ENCODE peak calls at places on chromosomes 6 and 20, in eight cellular contexts. W, H, F, N, V, A, X and K are unnamed samples. For H3K36me3, the result is how much of the 10 kb centered on the place peaks cover.

GRCh38 chr6:130513770-130514169 is 148.0 kb downstream of the TMEM200A start:
- DNase-seq in F (peak), N (no peak), H (no peak), V (no peak), A (no peak), X (no peak), W (no peak), K (peak)

GRCh38 chr6:144314003-144314485 is 28.9 kb downstream of the UTRN start:
- DNase-seq in W (no peak), H (no peak), X (no peak), F (no peak), A (no peak), N (no peak), V (peak), K (peak)

GRCh38 chr6:2104524-2104880 is 140.9 kb downstream of the GMDS start:
- DNase-seq in H (no peak), V (no peak), W (no peak), N (no peak), X (no peak), A (no peak), F (no peak), K (no peak)

GRCh38 chr6:54291146-54291545 is 17.1 kb upstream of the TINAG start:
- DNase-seq in N (no peak), H (peak), F (peak), W (no peak), X (no peak), V (peak), A (no peak), K (peak)

GRCh38 chr20:16327606-16328005 is 245.6 kb downstream of the KIF16B start:
- DNase-seq in H (no peak), N (no peak), V (no peak), X (no peak), A (no peak), W (no peak), F (no peak), K (no peak)

GRCh38 chr6:15627829-15628228 is 35.0 kb downstream of the DTNBP1 start:
- DNase-seq in W (no peak), H (no peak), X (no peak), A (no peak), N (no peak), V (peak), F (no peak), K (peak)

GRCh38 chr6:16511048-16511660 is 250.1 kb downstream of the ATXN1 start:
- DNase-seq in W (no peak), F (peak), N (peak), A (peak), X (no peak), H (peak), V (peak), K (peak)

GRCh38 chr6:84897874-84898635 is 133.7 kb upstream of the TBX18 start:
- DNase-seq in V (peak), H (peak), X (no peak), W (no peak), N (no peak), A (no peak), F (peak), K (peak)

GRCh38 chr6:97059473-97059872 is 134.9 kb downstream of the KLHL32 start:
- DNase-seq in A (peak), F (peak), V (peak), W (no peak), N (peak), X (peak), H (peak), K (peak)

GRCh38 chr6:169746556-169746955 is 4.8 kb downstream of the DYNLT2 start:
- DNase-seq in W (no peak), X (no peak), N (no peak), F (no peak), A (no peak), V (no peak), H (no peak), K (no peak)

GRCh38 chr6:152984387-152984872 is 1.6 kb upstream of the FBXO5 start:
- DNase-seq in X (no peak), V (no peak), N (peak), F (no peak), H (peak), A (peak), W (no peak), K (no peak)

GRCh38 chr6:50936277-50936681 is 117.6 kb downstream of the TFAP2B start:
- DNase-seq in W (no peak), H (no peak), F (no peak), N (peak), A (no peak), X (no peak), V (peak), K (no peak)

GRCh38 chr6:133553652-133554051 is 312.5 kb downstream of the EYA4 start:
- DNase-seq in A (peak), W (peak), F (peak), V (peak), H (peak), X (peak), N (peak), K (peak)

GRCh38 chr6:105994522-105995402 is 91.4 kb upstream of the PRDM1 start:
- DNase-seq in W (no peak), N (peak), F (peak), A (no peak), X (peak), V (peak), H (peak), K (peak)

GRCh38 chr6:149233056-149233715 is 84.3 kb upstream of the TAB2 start:
- DNase-seq in X (peak), V (peak), H (peak), A (no peak), F (peak), N (no peak), W (no peak), K (peak)

DNA sequence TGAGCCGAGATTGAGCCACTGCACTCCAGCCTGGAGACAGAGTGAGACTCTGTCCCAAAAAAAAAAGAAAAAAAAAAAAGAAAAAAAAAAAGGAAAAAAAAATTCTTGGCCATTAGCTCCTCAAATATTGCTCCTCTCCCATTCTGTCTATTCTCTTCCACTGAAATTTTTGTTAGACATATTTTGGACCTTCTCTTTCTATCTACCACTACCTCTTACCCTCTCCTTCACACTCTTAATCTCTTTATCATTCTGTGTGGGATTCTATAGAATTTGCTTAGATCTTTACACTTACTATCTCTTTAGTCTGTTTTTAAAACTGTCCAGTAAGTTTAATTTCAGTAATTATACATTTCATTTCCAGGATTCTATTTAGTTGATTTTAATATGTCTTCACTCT is 85.0 kb downstream of the IRAK1BP1 start:
- DNase-seq in W (no peak), V (no peak), A (no peak), X (no peak), N (no peak), H (no peak), F (no peak), K (no peak)
- H3K36me3 ChIP-seq in W (half or more), V (under half), A (half or more), X (under half), N (half or more), H (under half), F (under half), K (under half)

GRCh38 chr6:11608600-11609323 is 71.2 kb downstream of the TMEM170B start:
- DNase-seq in W (no peak), X (no peak), A (no peak), H (no peak), V (peak), N (no peak), F (no peak), K (no peak)

GRCh38 chr6:11613336-11613735 is 75.8 kb downstream of the TMEM170B start:
- DNase-seq in N (no peak), W (no peak), A (no peak), V (no peak), H (no peak), X (no peak), F (no peak), K (peak)

GRCh38 chr6:11606287-11606686 is 68.7 kb downstream of the TMEM170B start:
- DNase-seq in F (no peak), W (no peak), X (no peak), V (peak), A (no peak), H (no peak), N (no peak), K (no peak)

GRCh38 chr6:11607381-11607780 is 69.8 kb downstream of the TMEM170B start:
- DNase-seq in X (no peak), H (peak), A (no peak), V (peak), F (no peak), N (no peak), W (no peak), K (no peak)

GRCh38 chr6:11609324-11610071 is 71.9 kb downstream of the TMEM170B start:
- DNase-seq in N (peak), W (no peak), X (no peak), H (peak), V (peak), F (no peak), A (no peak), K (peak)
- H3K9ac ChIP-seq in N (no peak), W (no peak), X (no peak), H (no peak), V (peak), F (no peak), A (no peak), K (peak)

GRCh38 chr20:63471002-63471718 is 1.3 kb downstream of the KCNQ2 start:
- DNase-seq in W (no peak), A (no peak), F (no peak), X (no peak), N (peak), V (no peak), H (peak), K (no peak)
- H3K36me3 ChIP-seq in W (under half), A (under half), F (under half), X (under half), N (under half), V (under half), H (under half), K (under half)

DNA sequence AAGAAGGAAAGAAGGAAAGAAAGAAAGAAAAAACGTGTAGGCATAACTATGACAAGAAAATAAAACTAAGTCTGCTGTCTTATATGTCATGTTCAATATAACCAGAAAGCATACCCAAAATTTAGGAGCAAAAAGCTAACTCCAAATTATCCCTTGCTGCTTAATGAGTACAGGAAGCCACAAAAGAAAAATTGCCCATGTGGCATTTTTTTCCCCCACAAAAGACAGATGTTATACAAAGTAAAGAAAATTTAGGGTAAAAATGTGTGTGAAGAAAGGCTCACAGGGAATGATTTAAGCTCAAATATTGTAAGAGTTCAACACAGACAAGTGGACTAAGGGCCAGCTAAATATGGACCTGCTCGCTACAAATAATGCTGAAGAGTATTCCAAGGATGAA is 263.8 kb downstream of the BTBD9 start:
- DNase-seq in N (no peak), F (no peak), H (no peak), A (no peak), X (no peak), V (no peak), W (no peak), K (no peak)
- H3K9ac ChIP-seq in N (no peak), F (no peak), H (no peak), A (no peak), X (no peak), V (no peak), W (no peak), K (no peak)

GRCh38 chr6:35089216-35089934 is 51.8 kb downstream of the TCP11 start:
- DNase-seq in N (no peak), F (no peak), V (no peak), A (no peak), H (no peak), W (no peak), X (no peak), K (no peak)
- H3K36me3 ChIP-seq in N (under half), F (under half), V (under half), A (under half), H (under half), W (under half), X (under half), K (under half)

DNA sequence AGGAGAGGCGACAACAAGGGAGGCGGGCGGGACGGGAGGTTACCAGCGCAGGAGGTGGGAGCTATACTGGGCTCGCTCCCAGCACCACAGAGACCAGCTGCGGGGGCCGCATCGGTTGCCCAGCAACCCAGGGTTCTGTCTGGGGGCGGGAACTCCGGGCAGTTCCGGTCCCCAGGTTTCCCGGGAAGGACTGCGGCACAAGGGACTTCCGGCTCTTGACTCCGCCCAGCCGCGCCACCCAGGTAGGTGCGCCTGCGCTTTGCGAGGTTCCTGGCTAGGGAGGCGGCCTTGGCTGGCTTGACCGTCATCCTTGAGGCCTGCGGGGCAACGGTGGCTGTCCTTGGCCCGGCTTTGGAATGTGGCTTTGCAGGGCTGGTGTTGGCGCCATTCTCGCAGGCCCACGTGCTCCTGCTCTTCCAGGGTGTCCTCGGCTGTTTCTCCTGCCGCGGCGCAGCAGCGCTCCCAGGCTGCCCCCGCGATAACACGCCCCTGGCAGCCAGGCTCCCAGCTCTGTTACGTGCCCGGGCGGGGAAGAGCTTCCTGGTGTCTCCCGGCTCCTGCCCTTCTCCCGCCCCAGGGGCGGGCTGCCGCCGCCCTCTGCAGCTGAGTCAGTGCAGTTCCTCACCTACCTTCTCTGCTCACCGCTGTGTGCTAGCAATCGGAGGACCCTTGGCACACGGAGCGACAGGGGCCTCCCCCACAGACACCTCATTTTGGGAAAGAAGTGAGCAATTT is at the start of gene RSPH3:
- DNase-seq in V (peak), H (peak), X (peak), F (peak), N (peak), A (peak), W (peak), K (peak)
- H3K9ac ChIP-seq in V (peak), H (peak), X (peak), F (peak), N (peak), A (peak), W (peak), K (peak)